ENCODE peak calls at places on chromosomes 1 and 21, in nine cellular contexts. A is adrenal gland, T is uterus, U is mammary epithelial cell, S is IMR-90, Z is astrocyte of the cerebellum, W is astrocyte of the spinal cord, O is tibial artery, G is Peyer's patch. Q is an unnamed sample.

GRCh38 chr1:11682287-11682771 is 1.4 kb upstream of the MAD2L2 start:
- DNase-seq in U (no peak), Z (no peak), A (no peak), W (no peak), S (no peak), O (no peak), T (no peak), G (no peak), Q (peak)

GRCh38 chr1:27689423-27690173 is 17.6 kb upstream of the IFI6 start:
- DNase-seq in O (no peak), G (no peak), A (no peak), S (peak), U (no peak), T (no peak), W (peak), Z (peak), Q (peak)

GRCh38 chr1:219926363-219926998 is 1.9 kb downstream of the SLC30A10 start:
- DNase-seq in A (no peak), U (peak), G (no peak), Z (no peak), T (no peak), S (no peak), O (no peak), W (no peak), Q (no peak)

GRCh38 chr1:197984273-197984672 is 67.1 kb downstream of the LHX9 start:
- DNase-seq in U (peak), W (no peak), O (no peak), T (no peak), Z (no peak), A (no peak), S (peak), G (no peak), Q (peak)

GRCh38 chr1:2962946-2963345 is 58.3 kb upstream of the ACTRT2 start:
- DNase-seq in U (no peak), Z (no peak), G (peak), A (no peak), S (no peak), O (peak), W (no peak), T (no peak), Q (no peak)

GRCh38 chr1:193662030-193662429 is 475.6 kb upstream of the B3GALT2 start:
- DNase-seq in U (no peak), W (no peak), G (no peak), S (peak), T (no peak), A (no peak), O (no peak), Z (no peak), Q (peak)

GRCh38 chr1:171595324-171595723 is 26.7 kb upstream of the MYOCOS start:
- DNase-seq in G (no peak), T (no peak), O (no peak), W (peak), Z (no peak), A (no peak), S (peak), U (no peak), Q (peak)

GRCh38 chr21:44708213-44708865 is 3.0 kb downstream of the TSPEAR start:
- DNase-seq in S (no peak), G (peak), Z (no peak), W (no peak), O (peak), T (no peak), A (no peak), U (no peak), Q (no peak)

GRCh38 chr1:84152649-84153056 is 8.6 kb downstream of the PRKACB start:
- DNase-seq in A (no peak), O (no peak), W (no peak), Z (no peak), T (no peak), S (no peak), G (no peak), U (no peak), Q (peak)

GRCh38 chr1:6054596-6054995 is 8.9 kb downstream of the KCNAB2 start:
- DNase-seq in O (no peak), G (no peak), W (no peak), T (no peak), Z (no peak), S (no peak), U (no peak), A (no peak), Q (no peak)

GRCh38 chr1:6052543-6053205 is 7.0 kb downstream of the KCNAB2 start:
- DNase-seq in T (peak), Z (peak), G (no peak), O (no peak), U (peak), A (peak), W (peak), S (peak), Q (peak)

GRCh38 chr1:6056549-6056948 is 10.9 kb downstream of the KCNAB2 start:
- DNase-seq in U (no peak), O (no peak), W (no peak), T (no peak), G (no peak), Z (no peak), S (no peak), A (no peak), Q (no peak)

GRCh38 chr1:6051423-6051822 is 5.7 kb downstream of the KCNAB2 start:
- DNase-seq in W (no peak), S (no peak), O (no peak), A (no peak), U (no peak), T (no peak), G (no peak), Z (no peak), Q (no peak)

GRCh38 chr1:6053206-6053546 is 7.5 kb downstream of the KCNAB2 start:
- DNase-seq in A (no peak), W (no peak), O (no peak), Z (no peak), U (no peak), G (no peak), S (no peak), T (no peak), Q (no peak)
- TF ChIP-seq CTCF in A (no peak), W (no peak), O (no peak), Z (no peak), U (no peak), G (no peak), S (no peak), T (no peak), Q (no peak)

GRCh38 chr1:23951646-23952095 is 8.0 kb upstream of the PNRC2 start:
- DNase-seq in A (no peak), Z (peak), T (no peak), U (peak), W (peak), G (no peak), S (peak), O (no peak), Q (peak)
- H3K4me3 ChIP-seq in A (no peak), Z (no peak), T (no peak), U (no peak), W (no peak), G (no peak), S (no peak), O (no peak), Q (no peak)

GRCh38 chr1:52348704-52349301 is 17.2 kb downstream of the CC2D1B start:
- DNase-seq in G (no peak), A (peak), S (peak), Z (peak), W (peak), U (peak), T (no peak), O (no peak), Q (peak)
- TF ChIP-seq CTCF in G (no peak), A (no peak), S (peak), Z (peak), W (peak), U (peak), T (no peak), O (no peak), Q (peak)

GRCh38 chr1:187763976-187764375 is 935.2 kb downstream of the PLA2G4A start:
- DNase-seq in W (peak), O (no peak), T (no peak), A (no peak), U (no peak), S (peak), G (no peak), Z (peak), Q (peak)

GRCh38 chr1:187759934-187760333 is 931.2 kb downstream of the PLA2G4A start:
- DNase-seq in Z (no peak), S (peak), G (no peak), T (no peak), U (no peak), A (no peak), O (no peak), W (no peak), Q (no peak)

GRCh38 chr1:187762109-187762508 is 933.4 kb downstream of the PLA2G4A start:
- DNase-seq in W (no peak), T (no peak), O (no peak), S (peak), G (no peak), A (no peak), Z (no peak), U (no peak), Q (peak)

GRCh38 chr1:187763465-187763864 is 934.7 kb downstream of the PLA2G4A start:
- DNase-seq in G (no peak), Z (no peak), O (no peak), W (no peak), S (no peak), A (no peak), T (no peak), U (no peak), Q (no peak)
- H3K4me3 ChIP-seq in G (no peak), Z (no peak), O (no peak), W (no peak), S (no peak), A (no peak), T (no peak), U (no peak), Q (no peak)

DNA sequence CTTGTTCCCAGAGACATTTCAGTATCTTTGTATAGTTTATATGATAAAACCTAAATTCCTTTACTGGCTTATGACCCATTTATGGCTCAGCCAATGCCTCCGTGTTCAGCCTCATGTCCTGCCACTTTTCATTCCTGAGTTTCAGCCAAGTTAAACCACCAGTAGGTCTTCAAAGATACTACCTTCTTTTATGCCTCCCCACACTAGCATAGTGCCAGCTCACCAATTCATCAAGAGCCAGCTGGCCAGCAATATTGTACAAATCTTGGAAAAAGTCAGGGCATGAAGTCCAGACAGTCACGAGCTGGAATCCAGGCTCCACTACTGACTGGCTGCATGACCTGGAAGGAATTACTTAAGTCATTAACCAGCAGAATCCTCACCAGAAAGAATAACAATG is 446.0 kb downstream of the GPATCH2 start:
- DNase-seq in W (no peak), U (no peak), Z (no peak), O (no peak), G (no peak), A (no peak), T (no peak), S (no peak), Q (no peak)
- TF ChIP-seq CTCF in W (no peak), U (no peak), Z (no peak), O (no peak), G (no peak), A (no peak), T (no peak), S (no peak), Q (no peak)

GRCh38 chr1:8134546-8135235 is 108.6 kb upstream of the ERRFI1 start:
- DNase-seq in U (no peak), Z (no peak), T (no peak), G (no peak), O (no peak), A (no peak), S (no peak), W (peak), Q (peak)
- H3K4me3 ChIP-seq in U (no peak), Z (no peak), T (no peak), G (no peak), O (peak), A (no peak), S (no peak), W (no peak), Q (peak)

DNA sequence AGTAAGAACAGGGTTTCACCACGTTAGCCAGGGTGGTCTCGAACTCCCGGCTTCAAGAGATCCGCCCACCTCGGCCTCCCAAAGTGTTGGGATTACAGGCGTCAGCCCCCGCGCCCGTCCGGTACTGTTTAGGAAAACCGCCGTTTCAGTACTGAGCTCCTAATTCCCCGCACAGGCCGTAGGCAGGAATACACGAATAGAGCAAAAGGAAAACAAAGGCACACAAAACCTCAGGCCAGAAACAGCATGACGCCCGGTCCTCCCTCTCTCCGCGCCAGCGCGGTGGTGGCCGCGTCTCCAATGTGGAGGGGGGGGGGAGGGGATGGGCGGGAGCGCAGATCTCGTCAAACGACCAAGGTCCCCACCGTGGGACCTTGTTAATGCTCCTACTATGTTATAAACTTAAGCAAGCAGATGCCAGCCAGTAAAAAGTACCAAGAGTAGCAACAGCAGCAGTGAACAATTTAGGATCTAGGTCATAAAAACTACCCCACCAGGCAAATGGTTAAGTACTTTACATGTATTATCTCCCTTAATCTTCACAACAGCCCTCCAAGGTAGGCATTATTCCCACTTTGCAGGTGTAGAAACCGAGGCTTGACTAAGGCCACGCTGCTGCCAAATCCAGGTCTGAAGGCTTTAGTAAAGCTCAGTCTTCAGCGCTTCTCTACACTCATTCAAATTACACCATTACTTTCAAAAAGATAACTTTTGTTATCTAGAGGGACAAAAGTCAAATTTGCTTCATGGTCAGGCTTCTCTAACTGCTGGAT is 722 bp upstream of the ADAR start:
- DNase-seq in W (peak), A (peak), T (no peak), Z (peak), S (peak), O (peak), U (peak), G (peak), Q (peak)
- TF ChIP-seq CTCF in W (no peak), A (no peak), T (no peak), Z (no peak), S (no peak), O (no peak), U (no peak), G (no peak), Q (no peak)